ENCODE peak calls at places on chromosomes 4 and X, in four cellular contexts. One of them, this sample, is unnamed.

GRCh38 chr4:74320559-74321118 is 12.4 kb downstream of the EPGN start:
- DNase-seq in RWPE2: peak; percentile 86
- DNase-seq in heart left ventricle: no peak
- DNase-seq in breast epithelium: peak; percentile 55
- DNase-seq in this sample: no peak

GRCh38 chr4:68271851-68272756 is 26.6 kb upstream of the TMPRSS11B start:
- DNase-seq in breast epithelium: no peak
- DNase-seq in heart left ventricle: no peak
- DNase-seq in RWPE2: no peak
- DNase-seq in this sample: no peak

GRCh38 chrX:856901-857300 is 226.3 kb downstream of the SHOX start:
- DNase-seq in RWPE2: no peak
- DNase-seq in breast epithelium: no peak
- DNase-seq in heart left ventricle: no peak
- DNase-seq in this sample: no peak

GRCh38 chrX:1392376-1393130 is 640 bp upstream of the SLC25A6 start:
- DNase-seq in breast epithelium: peak; percentile 67
- DNase-seq in RWPE2: peak; percentile 87
- DNase-seq in heart left ventricle: peak; percentile 85
- DNase-seq in this sample: peak; percentile 87

GRCh38 chrX:97539970-97540519 is 656.3 kb downstream of the RPA4 start:
- DNase-seq in RWPE2: no peak
- DNase-seq in breast epithelium: no peak
- DNase-seq in heart left ventricle: no peak
- DNase-seq in this sample: no peak

GRCh38 chrX:154541896-154542722 is 4.5 kb downstream of the G6PD start:
- DNase-seq in breast epithelium: peak; percentile 52
- DNase-seq in RWPE2: no peak
- DNase-seq in heart left ventricle: peak; percentile 66
- DNase-seq in this sample: peak; percentile 94

GRCh38 chr4:163382178-163382869 is 38.6 kb downstream of the NPY5R start:
- DNase-seq in heart left ventricle: no peak
- DNase-seq in RWPE2: no peak
- DNase-seq in breast epithelium: no peak
- DNase-seq in this sample: no peak

GRCh38 chrX:1205681-1206611 is 6.5 kb downstream of the CRLF2 start:
- DNase-seq in breast epithelium: no peak
- DNase-seq in RWPE2: peak; percentile 6
- DNase-seq in heart left ventricle: peak; percentile 10
- DNase-seq in this sample: no peak

GRCh38 chrX:41868392-41868977 is 54.9 kb downstream of the CASK start:
- DNase-seq in RWPE2: no peak
- DNase-seq in heart left ventricle: no peak
- DNase-seq in breast epithelium: no peak
- DNase-seq in this sample: no peak

GRCh38 chr4:145679520-145679919 is 426 bp upstream of the C4orf51 start:
- DNase-seq in RWPE2: no peak
- DNase-seq in breast epithelium: peak; percentile 26
- DNase-seq in heart left ventricle: peak; percentile 17
- DNase-seq in this sample: peak; percentile 51

GRCh38 chrX:77436271-77436670 is 10.9 kb upstream of the FGF16 start:
- DNase-seq in breast epithelium: no peak
- DNase-seq in heart left ventricle: no peak
- DNase-seq in RWPE2: no peak
- DNase-seq in this sample: no peak

GRCh38 chr4:77994194-77994721 is 62.9 kb upstream of the FRAS1 start:
- DNase-seq in heart left ventricle: peak; percentile 10
- DNase-seq in breast epithelium: no peak
- DNase-seq in RWPE2: no peak
- DNase-seq in this sample: no peak

GRCh38 chr4:140012688-140013087 is 141.3 kb downstream of the MAML3 start:
- DNase-seq in RWPE2: no peak
- DNase-seq in heart left ventricle: peak; percentile 64
- DNase-seq in breast epithelium: no peak
- DNase-seq in this sample: no peak

GRCh38 chr4:118171381-118171780 is 137.1 kb downstream of the NDST3 start:
- DNase-seq in heart left ventricle: no peak
- DNase-seq in breast epithelium: no peak
- DNase-seq in RWPE2: no peak
- DNase-seq in this sample: no peak

GRCh38 chr4:163384434-163384833 is 40.7 kb downstream of the NPY5R start:
- DNase-seq in heart left ventricle: no peak
- DNase-seq in RWPE2: no peak
- DNase-seq in breast epithelium: no peak
- DNase-seq in this sample: no peak

GRCh38 chr4:170497105-170497504 is 407.3 kb upstream of the AADAT start:
- DNase-seq in heart left ventricle: no peak
- DNase-seq in RWPE2: no peak
- DNase-seq in breast epithelium: no peak
- DNase-seq in this sample: no peak

GRCh38 chr4:140300271-140300970 is 73.0 kb upstream of the SCOC start:
- DNase-seq in RWPE2: peak; percentile 74
- DNase-seq in heart left ventricle: no peak
- DNase-seq in breast epithelium: peak; percentile 19
- DNase-seq in this sample: no peak

GRCh38 chr4:113776016-113776415 is 14.5 kb upstream of the CAMK2D start:
- DNase-seq in heart left ventricle: no peak
- DNase-seq in RWPE2: no peak
- DNase-seq in breast epithelium: no peak
- DNase-seq in this sample: no peak

GRCh38 chr4:113760094-113760851 is 1.3 kb downstream of the CAMK2D start:
- DNase-seq in heart left ventricle: peak; percentile 28
- DNase-seq in RWPE2: no peak
- DNase-seq in breast epithelium: no peak
- DNase-seq in this sample: peak; percentile 67

DNA sequence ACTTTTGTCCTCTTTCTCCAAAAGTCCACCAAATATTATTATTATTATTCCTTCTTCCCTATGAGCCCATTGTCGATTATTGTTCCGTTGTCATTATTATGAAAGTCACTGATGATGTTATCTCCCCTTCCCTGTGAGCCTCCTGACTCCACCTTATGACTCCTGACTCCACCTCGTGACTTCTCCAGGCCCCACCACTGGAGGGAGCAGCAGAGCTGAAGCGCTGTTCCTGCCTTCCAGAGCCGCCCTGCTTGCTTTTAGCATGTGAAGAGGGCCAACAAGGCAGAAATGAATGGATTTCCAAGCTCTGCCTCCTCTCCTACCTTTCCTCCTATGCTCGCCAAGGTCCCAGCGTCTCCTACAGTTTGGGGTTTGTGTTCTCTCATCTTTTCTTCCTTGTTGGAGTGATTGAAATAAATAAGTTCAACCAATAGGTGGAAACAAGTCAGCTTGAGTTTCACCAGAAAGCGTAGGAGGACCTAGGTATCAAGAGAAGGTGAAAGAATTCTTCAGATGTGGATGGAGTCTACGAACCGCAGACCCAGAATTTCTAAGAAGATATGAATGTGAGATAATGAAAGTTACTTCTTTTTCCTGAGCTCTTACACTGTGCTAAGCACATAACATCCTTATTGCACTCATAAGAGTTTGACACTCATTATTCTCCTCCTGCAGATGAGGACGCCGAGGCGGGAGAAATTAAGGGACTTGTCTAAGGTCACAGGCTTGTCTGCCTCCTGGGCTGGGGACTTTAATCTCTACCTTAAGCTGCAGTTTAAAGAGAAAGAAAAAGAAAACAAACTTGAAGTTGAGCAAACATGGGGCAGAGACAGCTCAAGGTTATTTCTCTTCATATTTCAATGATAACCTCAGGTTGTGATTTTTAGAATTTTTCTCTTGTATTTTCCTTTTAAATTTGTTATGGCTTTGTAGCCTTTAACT is 26.1 kb downstream of the IGSF1 start:
- DNase-seq in breast epithelium: no peak
- DNase-seq in heart left ventricle: no peak
- DNase-seq in RWPE2: no peak
- DNase-seq in this sample: no peak
- TF ChIP-seq CTCF in breast epithelium: no peak
- TF ChIP-seq CTCF in heart left ventricle: no peak
- TF ChIP-seq CTCF in RWPE2: no peak
- TF ChIP-seq CTCF in this sample: no peak

GRCh38 chr4:19592391-19592790 is 659.3 kb upstream of the SLIT2 start:
- DNase-seq in heart left ventricle: no peak
- DNase-seq in breast epithelium: no peak
- DNase-seq in RWPE2: no peak
- DNase-seq in this sample: no peak
- H3K36me3 ChIP-seq in heart left ventricle: no peaks in the 10 kb centered on the region
- H3K36me3 ChIP-seq in breast epithelium: no peaks in the 10 kb centered on the region
- H3K36me3 ChIP-seq in RWPE2: no peaks in the 10 kb centered on the region
- H3K36me3 ChIP-seq in this sample: no peaks in the 10 kb centered on the region

GRCh38 chr4:8615921-8616787 is 23.6 kb downstream of the CPZ start:
- DNase-seq in heart left ventricle: no peak
- DNase-seq in RWPE2: peak; percentile 43
- DNase-seq in breast epithelium: no peak
- DNase-seq in this sample: peak; percentile 51

GRCh38 chr4:8617486-8618040 is 25.0 kb downstream of the CPZ start:
- DNase-seq in heart left ventricle: no peak
- DNase-seq in RWPE2: peak; percentile 37
- DNase-seq in breast epithelium: no peak
- DNase-seq in this sample: no peak

GRCh38 chr4:8616831-8617230 is 24.3 kb downstream of the CPZ start:
- DNase-seq in RWPE2: peak; percentile 30
- DNase-seq in heart left ventricle: no peak
- DNase-seq in breast epithelium: no peak
- DNase-seq in this sample: peak; percentile 40

GRCh38 chr4:8618421-8618820 is 25.9 kb downstream of the CPZ start:
- DNase-seq in RWPE2: peak; percentile 39
- DNase-seq in breast epithelium: no peak
- DNase-seq in heart left ventricle: no peak
- DNase-seq in this sample: no peak

DNA sequence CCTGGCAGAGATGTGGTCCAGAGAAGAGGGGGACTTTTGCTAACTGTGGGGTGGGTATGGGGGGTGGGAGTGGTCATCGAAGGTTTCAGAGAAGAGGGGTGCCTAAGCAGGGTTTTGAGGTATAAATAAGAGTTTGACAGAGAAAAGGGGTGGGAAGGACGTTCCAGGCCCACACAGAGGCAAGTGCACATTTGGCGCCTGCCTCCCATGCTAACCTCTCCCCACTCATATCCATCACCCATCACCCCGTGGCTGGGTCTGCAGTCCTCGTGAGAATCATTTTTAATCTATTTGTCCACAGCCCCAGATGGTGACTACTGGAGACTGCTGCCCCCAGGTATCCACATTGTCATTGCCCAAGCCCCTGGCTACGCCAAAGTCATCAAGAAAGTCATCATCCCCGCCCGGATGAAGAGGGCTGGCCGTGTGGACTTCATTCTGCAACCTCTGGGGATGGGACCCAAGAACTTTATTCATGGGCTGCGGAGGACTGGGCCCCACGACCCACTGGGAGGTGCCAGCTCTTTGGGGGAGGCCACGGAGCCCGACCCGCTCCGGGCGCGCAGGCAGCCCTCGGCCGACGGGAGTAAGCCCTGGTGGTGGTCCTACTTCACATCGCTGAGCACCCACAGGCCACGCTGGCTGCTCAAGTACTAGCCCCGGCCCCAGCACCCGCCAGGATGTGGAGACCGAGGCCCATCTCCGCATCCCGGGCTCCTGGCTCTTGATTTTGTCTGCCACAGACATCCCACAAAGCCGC is 26.6 kb downstream of the CPZ start:
- DNase-seq in heart left ventricle: no peak
- DNase-seq in breast epithelium: no peak
- DNase-seq in RWPE2: peak; percentile 46
- DNase-seq in this sample: peak; percentile 32
- TF ChIP-seq CTCF in heart left ventricle: no peak
- TF ChIP-seq CTCF in breast epithelium: no peak
- TF ChIP-seq CTCF in RWPE2: no peak
- TF ChIP-seq CTCF in this sample: no peak

DNA sequence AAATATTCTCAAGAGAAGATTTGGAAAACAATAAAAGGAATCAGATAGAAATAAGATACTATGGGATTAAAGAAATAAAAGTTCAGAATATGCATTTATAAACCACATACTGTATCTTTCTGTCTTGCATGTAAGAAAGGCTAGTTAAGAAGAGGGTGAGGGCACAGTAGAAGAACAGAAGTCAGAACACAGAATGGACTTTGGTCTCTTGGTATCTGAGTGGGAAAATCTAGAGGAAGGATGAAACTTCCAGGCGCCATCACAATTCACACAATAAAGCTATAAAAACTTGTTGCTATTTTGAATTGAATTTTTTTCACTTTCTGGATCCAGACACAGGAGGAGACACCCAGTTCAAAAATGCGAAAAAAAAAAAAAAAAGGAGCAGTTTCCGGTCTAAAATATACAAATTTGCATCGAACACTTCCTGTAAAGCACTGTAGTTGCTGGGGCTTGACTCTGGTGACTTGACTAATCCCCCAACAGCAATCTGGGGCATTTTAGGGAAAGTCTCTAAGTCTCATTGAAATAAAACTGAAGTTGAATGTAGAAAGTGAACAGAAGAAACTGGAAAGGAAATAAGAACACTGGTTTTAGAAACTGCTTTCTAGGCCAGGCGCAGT is 8.1 kb upstream of the NAAA start:
- DNase-seq in heart left ventricle: no peak
- DNase-seq in breast epithelium: no peak
- DNase-seq in RWPE2: no peak
- DNase-seq in this sample: no peak
- H3K36me3 ChIP-seq in heart left ventricle: peaks cover 77% of the 10 kb centered on the region
- H3K36me3 ChIP-seq in breast epithelium: peaks cover 8% of the 10 kb centered on the region
- H3K36me3 ChIP-seq in RWPE2: peaks cover 77% of the 10 kb centered on the region
- H3K36me3 ChIP-seq in this sample: peaks cover 76% of the 10 kb centered on the region

DNA sequence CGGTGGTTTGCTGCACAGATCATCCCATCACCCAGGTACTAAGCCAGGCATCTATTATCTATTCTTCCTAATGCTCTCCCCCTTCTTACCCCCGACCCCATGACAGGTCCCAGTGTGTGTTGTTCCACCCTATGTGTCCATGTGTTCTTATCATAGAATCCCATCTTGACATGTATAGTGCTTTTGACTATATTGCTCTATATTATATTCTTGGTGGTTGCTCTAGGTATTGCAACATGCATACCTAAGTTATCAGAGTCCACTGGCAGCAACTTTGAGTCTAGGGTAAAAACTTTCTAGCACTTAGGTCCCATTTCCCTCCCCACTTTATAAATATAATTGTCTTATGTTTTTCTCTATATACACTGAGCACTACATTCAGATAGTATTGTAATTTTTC is 170.3 kb downstream of the TBX22 start:
- DNase-seq in heart left ventricle: no peak
- DNase-seq in RWPE2: no peak
- DNase-seq in breast epithelium: no peak
- DNase-seq in this sample: no peak
- TF ChIP-seq CTCF in heart left ventricle: no peak
- TF ChIP-seq CTCF in RWPE2: no peak
- TF ChIP-seq CTCF in breast epithelium: no peak
- TF ChIP-seq CTCF in this sample: no peak

DNA sequence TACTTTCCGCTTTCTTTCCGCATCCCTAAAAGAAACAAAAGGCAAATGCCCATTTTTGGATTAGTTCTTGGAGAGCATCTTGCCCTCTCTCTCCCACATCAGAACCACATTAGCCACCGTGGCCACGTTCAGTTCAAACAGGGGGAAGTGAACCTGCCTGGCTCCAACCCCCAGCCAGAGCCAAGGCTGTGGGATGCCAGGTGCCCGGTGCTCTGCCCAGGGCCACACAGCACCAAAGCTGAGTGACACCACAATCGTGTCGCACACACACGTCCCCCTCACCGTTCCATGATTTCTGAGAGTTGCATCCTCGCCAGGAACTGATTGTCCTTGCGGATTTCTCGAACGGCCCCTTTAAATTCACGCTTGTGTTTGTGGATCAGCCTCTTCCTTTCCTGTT is 24.3 kb downstream of the NOP14 start:
- DNase-seq in RWPE2: no peak
- DNase-seq in breast epithelium: no peak
- DNase-seq in heart left ventricle: no peak
- DNase-seq in this sample: peak; percentile 16
- H3K36me3 ChIP-seq in RWPE2: peaks cover 64% of the 10 kb centered on the region
- H3K36me3 ChIP-seq in breast epithelium: no peaks in the 10 kb centered on the region
- H3K36me3 ChIP-seq in heart left ventricle: peaks cover 68% of the 10 kb centered on the region
- H3K36me3 ChIP-seq in this sample: peaks cover 69% of the 10 kb centered on the region